ENCODE peak calls at places on chromosomes 6 and 20, in eight cellular contexts. Y is GM23338, X is PC-3, H is hepatocyte, D is OCI-LY7, V is GM23248, W is neural progenitor cell, U is MM.1S. N is an unnamed sample.

GRCh38 chr20:44151621-44152416 is 35.2 kb downstream of the JPH2 start:
- DNase-seq in Y (no peak), X (peak), H (peak), D (no peak), V (no peak), W (no peak), U (no peak), N (no peak)

GRCh38 chr20:662289-663192 is 9.5 kb upstream of the SRXN1 start:
- DNase-seq in Y (no peak), X (no peak), H (no peak), D (no peak), V (no peak), W (no peak), U (no peak), N (no peak)

GRCh38 chr6:74578339-74578738 is 627.5 kb downstream of the COL12A1 start:
- DNase-seq in Y (no peak), X (peak), H (no peak), D (no peak), V (peak), W (no peak), U (no peak), N (no peak)

GRCh38 chr6:129657433-129657832 is 52.5 kb downstream of the ARHGAP18 start:
- DNase-seq in Y (no peak), X (no peak), H (no peak), D (no peak), V (no peak), W (no peak), U (no peak), N (no peak)

GRCh38 chr6:14130431-14131075 is 13.0 kb downstream of the CD83 start:
- DNase-seq in Y (no peak), X (peak), H (no peak), D (no peak), V (peak), W (no peak), U (no peak), N (no peak)

GRCh38 chr6:30480536-30481156 is 8.7 kb upstream of the HLA-E start:
- DNase-seq in Y (peak), X (peak), H (no peak), D (no peak), V (no peak), W (no peak), U (peak), N (no peak)

GRCh38 chr6:91879346-91879995 is 1292.6 kb upstream of the MAP3K7 start:
- DNase-seq in Y (no peak), X (peak), H (no peak), D (no peak), V (no peak), W (no peak), U (no peak), N (no peak)

GRCh38 chr20:10297684-10298240 is 79.1 kb downstream of the SNAP25 start:
- DNase-seq in Y (no peak), X (no peak), H (no peak), D (no peak), V (peak), W (no peak), U (no peak), N (no peak)

GRCh38 chr6:19033683-19034082 is 646.5 kb downstream of the RNF144B start:
- DNase-seq in Y (no peak), X (no peak), H (no peak), D (no peak), V (no peak), W (no peak), U (no peak), N (no peak)

GRCh38 chr6:113683968-113684367 is 173.2 kb upstream of the MARCKS start:
- DNase-seq in Y (no peak), X (no peak), H (no peak), D (no peak), V (no peak), W (no peak), U (no peak), N (no peak)

GRCh38 chr6:44129841-44130322 is 2.5 kb downstream of the TMEM63B start:
- DNase-seq in Y (no peak), X (no peak), H (peak), D (no peak), V (no peak), W (no peak), U (no peak), N (no peak)

GRCh38 chr6:106398621-106399020 is 38.1 kb downstream of the CRYBG1 start:
- DNase-seq in Y (no peak), X (no peak), H (no peak), D (no peak), V (no peak), W (no peak), U (no peak), N (no peak)

GRCh38 chr6:110875548-110876169 is 1.1 kb downstream of the AMD1 start:
- DNase-seq in Y (peak), X (no peak), H (peak), D (peak), V (peak), W (peak), U (peak), N (peak)

GRCh38 chr20:47677314-47678129 is 107.8 kb downstream of the SULF2 start:
- DNase-seq in Y (peak), X (peak), H (peak), D (peak), V (peak), W (peak), U (peak), N (peak)

GRCh38 chr6:137043710-137044365 is 927 bp downstream of the IL20RA start:
- DNase-seq in Y (peak), X (peak), H (peak), D (no peak), V (peak), W (peak), U (peak), N (no peak)

GRCh38 chr20:41572010-41572572 is 46.1 kb downstream of the CHD6 start:
- DNase-seq in Y (no peak), X (no peak), H (no peak), D (no peak), V (no peak), W (no peak), U (no peak), N (no peak)

GRCh38 chr6:85662251-85662650 is 19.6 kb upstream of the SYNCRIP start:
- DNase-seq in Y (no peak), X (peak), H (no peak), D (no peak), V (peak), W (no peak), U (no peak), N (no peak)
- TF ChIP-seq EZH2phosphoT487 in Y (no peak), X (no peak), H (no peak), D (no peak), V (no peak), W (no peak), U (no peak), N (no peak)

DNA sequence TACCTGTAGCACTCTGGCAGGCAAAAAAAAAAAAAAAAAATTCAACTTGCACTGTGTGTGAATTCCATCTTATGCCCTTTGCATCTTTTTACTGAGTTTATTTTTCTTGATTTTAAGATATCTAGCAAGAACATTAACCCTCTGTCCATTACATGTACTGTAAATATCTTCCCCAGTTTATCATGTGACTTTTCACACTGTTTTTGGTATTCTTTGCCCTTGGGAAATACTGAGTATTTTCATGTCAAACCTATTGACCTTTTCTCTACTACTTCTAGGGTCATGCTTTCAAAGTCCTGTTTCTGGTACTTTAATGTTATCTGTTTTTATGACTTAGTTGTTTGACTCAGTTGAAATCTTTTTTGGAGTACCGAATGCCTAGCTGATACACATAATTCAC is 843 bp upstream of the HUS1B start:
- DNase-seq in Y (no peak), X (no peak), H (no peak), D (no peak), V (no peak), W (no peak), U (no peak), N (no peak)
- H3K4me3 ChIP-seq in Y (no peak), X (no peak), H (no peak), D (no peak), V (no peak), W (no peak), U (no peak), N (no peak)

GRCh38 chr6:2034256-2034655 is 211.1 kb downstream of the GMDS start:
- DNase-seq in Y (no peak), X (no peak), H (no peak), D (no peak), V (no peak), W (no peak), U (no peak), N (no peak)

GRCh38 chr6:2037230-2037926 is 208.0 kb downstream of the GMDS start:
- DNase-seq in Y (peak), X (peak), H (no peak), D (no peak), V (peak), W (peak), U (no peak), N (no peak)

GRCh38 chr6:2033544-2033943 is 211.9 kb downstream of the GMDS start:
- DNase-seq in Y (no peak), X (no peak), H (no peak), D (no peak), V (no peak), W (no peak), U (no peak), N (no peak)

GRCh38 chr6:2036084-2037023 is 209.1 kb downstream of the GMDS start:
- DNase-seq in Y (no peak), X (no peak), H (peak), D (no peak), V (no peak), W (no peak), U (no peak), N (no peak)

GRCh38 chr6:2035046-2035445 is 210.4 kb downstream of the GMDS start:
- DNase-seq in Y (no peak), X (no peak), H (no peak), D (no peak), V (no peak), W (no peak), U (no peak), N (no peak)
- TF ChIP-seq EZH2phosphoT487 in Y (no peak), X (no peak), H (no peak), D (no peak), V (no peak), W (no peak), U (no peak), N (no peak)

DNA sequence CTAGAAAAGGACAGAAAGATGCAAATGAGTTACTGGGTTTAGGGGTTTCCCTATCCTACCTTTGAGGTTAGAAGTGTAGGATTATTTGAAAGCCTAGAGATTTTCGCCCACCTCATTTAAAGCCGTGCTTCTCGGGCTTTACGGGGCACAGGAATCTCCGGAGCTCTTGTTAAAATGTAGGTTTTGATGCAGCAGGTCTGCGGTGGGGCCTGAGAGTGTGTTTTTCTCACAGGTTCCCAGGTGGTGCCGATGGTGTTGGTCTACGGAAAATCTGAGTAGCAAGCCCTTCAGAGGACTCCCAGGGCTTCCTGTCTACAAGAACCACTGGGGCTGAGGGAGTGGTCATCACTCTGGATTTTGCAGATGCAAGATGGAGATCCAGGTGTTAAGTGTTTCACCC is 47.5 kb downstream of the TRAM2 start:
- DNase-seq in Y (no peak), X (no peak), H (no peak), D (no peak), V (no peak), W (no peak), U (peak), N (no peak)
- H3K4me3 ChIP-seq in Y (no peak), X (no peak), H (no peak), D (no peak), V (no peak), W (no peak), U (peak), N (no peak)

DNA sequence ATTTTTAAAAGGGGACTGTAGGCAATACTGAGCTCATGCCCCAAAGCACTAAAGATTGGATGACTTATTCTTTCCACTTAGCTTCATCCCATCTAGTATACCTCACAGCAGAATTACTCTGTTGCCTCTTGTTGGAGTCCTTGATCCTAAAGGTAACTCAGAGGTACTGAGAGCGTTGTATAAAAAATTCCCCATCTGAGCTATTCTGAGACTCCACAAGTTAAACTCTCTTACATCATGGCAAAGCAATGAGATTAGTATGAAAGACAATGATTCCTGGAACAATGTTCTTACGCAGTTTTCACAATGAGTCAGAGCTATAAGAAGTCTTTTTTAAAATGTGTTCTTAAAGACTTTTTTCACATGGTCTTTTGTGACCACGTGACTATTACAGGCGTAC is 370.1 kb downstream of the ADGRB3 start:
- DNase-seq in Y (no peak), X (no peak), H (no peak), D (no peak), V (peak), W (no peak), U (no peak), N (no peak)
- TF ChIP-seq EZH2phosphoT487 in Y (no peak), X (no peak), H (no peak), D (no peak), V (no peak), W (no peak), U (no peak), N (no peak)

DNA sequence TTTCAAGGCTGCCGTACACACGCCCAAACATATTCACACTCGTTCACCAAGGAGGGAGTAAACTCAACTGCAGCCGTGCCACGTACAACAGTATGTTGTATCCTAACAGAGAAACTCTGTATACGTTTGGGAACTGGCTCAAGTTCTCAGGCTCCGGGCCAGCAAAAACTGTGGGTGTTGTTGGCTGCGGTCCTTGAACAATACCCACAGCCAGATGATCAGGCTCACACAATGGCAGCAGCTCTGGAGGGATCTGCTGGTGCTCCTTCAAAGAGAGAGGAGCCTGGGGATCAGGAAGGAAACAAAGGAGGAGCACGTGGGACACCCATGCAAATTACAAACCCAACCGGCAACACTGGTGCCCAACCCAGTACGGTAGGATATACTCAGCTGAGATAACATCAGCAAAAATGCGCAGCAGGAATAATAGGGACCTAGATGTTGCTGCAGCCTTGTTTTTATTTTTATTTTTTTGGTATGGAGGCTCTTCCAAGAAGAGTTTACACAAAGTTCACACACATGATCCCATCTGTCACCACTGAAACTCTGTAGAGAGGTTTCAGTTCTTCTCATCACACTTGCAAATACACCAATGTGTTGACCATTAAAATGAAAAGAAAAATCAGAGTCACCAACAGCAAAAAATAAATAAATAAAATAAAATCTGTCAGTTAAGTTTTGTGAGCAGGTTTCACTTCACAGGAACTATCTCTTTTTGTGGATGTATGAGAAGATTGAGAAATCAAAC is 41.1 kb upstream of the PDE10A start:
- DNase-seq in Y (no peak), X (no peak), H (no peak), D (no peak), V (no peak), W (peak), U (peak), N (no peak)
- H3K4me3 ChIP-seq in Y (no peak), X (no peak), H (no peak), D (no peak), V (no peak), W (no peak), U (no peak), N (no peak)

GRCh38 chr6:159043236-159043635 is 1.6 kb downstream of the TAGAP start:
- DNase-seq in Y (no peak), X (no peak), H (no peak), D (peak), V (no peak), W (no peak), U (no peak), N (no peak)

GRCh38 chr6:159045826-159046225 is 1.0 kb upstream of the TAGAP start:
- DNase-seq in Y (peak), X (no peak), H (no peak), D (peak), V (no peak), W (no peak), U (no peak), N (no peak)

GRCh38 chr6:159043986-159044385 is 805 bp downstream of the TAGAP start:
- DNase-seq in Y (no peak), X (no peak), H (no peak), D (peak), V (no peak), W (no peak), U (no peak), N (no peak)

GRCh38 chr6:159042824-159043181 is 2.0 kb downstream of the TAGAP start:
- DNase-seq in Y (no peak), X (no peak), H (no peak), D (no peak), V (no peak), W (no peak), U (no peak), N (no peak)

GRCh38 chr6:159044899-159045727 is at the start of gene TAGAP:
- DNase-seq in Y (no peak), X (no peak), H (peak), D (peak), V (peak), W (no peak), U (peak), N (peak)
- TF ChIP-seq EZH2phosphoT487 in Y (no peak), X (no peak), H (no peak), D (no peak), V (no peak), W (no peak), U (no peak), N (no peak)

GRCh38 chr6:7589221-7589620 is 777 bp upstream of the SNRNP48 start:
- DNase-seq in Y (no peak), X (no peak), H (no peak), D (no peak), V (peak), W (no peak), U (no peak), N (no peak)
- H3K4me3 ChIP-seq in Y (peak), X (peak), H (no peak), D (peak), V (peak), W (no peak), U (peak), N (no peak)

DNA sequence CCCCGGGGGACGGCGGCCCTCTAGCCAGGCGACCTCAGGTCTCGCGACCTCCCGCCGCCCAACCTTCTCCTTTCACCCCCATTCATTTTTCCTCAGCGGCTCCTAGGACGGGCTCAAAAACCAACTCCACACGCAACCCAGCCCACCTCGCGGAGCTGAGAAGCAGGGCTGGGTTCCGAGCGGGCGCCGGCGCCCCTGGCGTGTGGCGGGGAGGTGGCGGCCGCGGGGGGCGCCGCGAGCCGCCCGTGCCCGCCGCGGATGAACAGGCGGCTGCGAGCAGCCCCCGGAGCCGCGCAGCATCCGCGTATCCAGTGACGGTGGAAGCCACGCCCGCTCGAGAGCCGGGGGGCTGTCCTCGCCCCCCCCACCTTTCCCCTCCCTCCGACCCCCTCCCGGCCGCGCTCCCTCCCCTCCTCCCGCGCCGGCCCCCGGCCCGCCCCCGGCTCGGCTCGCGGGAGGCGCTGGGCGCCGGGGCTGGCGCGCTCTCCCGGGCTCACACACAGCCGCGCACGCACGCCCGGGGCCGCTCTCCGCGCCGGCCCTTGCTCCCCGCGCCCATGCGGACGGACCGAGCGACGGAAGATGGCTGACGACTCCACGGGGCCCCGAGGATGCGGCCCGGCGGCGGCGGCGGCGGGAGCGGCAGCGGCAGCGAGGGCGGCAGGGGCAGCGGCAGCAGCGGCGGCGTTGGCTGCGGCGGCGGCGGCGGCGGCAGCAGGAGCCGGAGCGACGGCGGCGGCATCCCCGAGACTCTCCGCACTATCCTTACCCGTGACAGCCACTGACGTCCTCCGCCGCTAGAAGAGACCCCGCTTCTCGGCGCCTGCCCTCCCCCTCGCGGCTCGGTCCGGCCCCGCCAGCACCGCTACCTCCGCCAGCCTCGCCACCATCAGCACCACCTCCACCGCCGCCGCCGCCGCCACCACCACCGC is at the start of gene SOBP:
- DNase-seq in Y (peak), X (no peak), H (peak), D (peak), V (peak), W (peak), U (peak), N (peak)
- TF ChIP-seq EZH2phosphoT487 in Y (no peak), X (no peak), H (no peak), D (no peak), V (no peak), W (no peak), U (no peak), N (no peak)

GRCh38 chr6:163935158-163935762 is 520.7 kb downstream of the QKI start:
- DNase-seq in Y (no peak), X (no peak), H (no peak), D (no peak), V (no peak), W (no peak), U (no peak), N (no peak)

GRCh38 chr6:163926642-163927041 is 512.1 kb downstream of the QKI start:
- DNase-seq in Y (no peak), X (no peak), H (no peak), D (no peak), V (peak), W (no peak), U (no peak), N (no peak)

GRCh38 chr6:163925839-163926238 is 511.3 kb downstream of the QKI start:
- DNase-seq in Y (no peak), X (no peak), H (no peak), D (no peak), V (no peak), W (no peak), U (no peak), N (no peak)

GRCh38 chr6:163929538-163929937 is 515.0 kb downstream of the QKI start:
- DNase-seq in Y (no peak), X (no peak), H (no peak), D (no peak), V (no peak), W (no peak), U (no peak), N (no peak)

GRCh38 chr6:163930012-163930411 is 515.5 kb downstream of the QKI start:
- DNase-seq in Y (no peak), X (no peak), H (no peak), D (no peak), V (no peak), W (no peak), U (no peak), N (no peak)
- H3K4me3 ChIP-seq in Y (no peak), X (no peak), H (no peak), D (no peak), V (no peak), W (no peak), U (no peak), N (no peak)

N was measured in SK-N-SH.